ENCODE peak calls at places on chromosome 5, in eight cellular contexts. K is EH, Q is H7, U is ACHN, L is iPS-NIHi11, T is GM19239, I is cardiac fibroblast, B is NCI-H774. P is an unnamed sample.

GRCh38 chr5:61023131-61023530 is 78.1 kb downstream of the NDUFAF2 start:
- DNase-seq in K (peak), Q (no peak), U (no peak), L (no peak), T (no peak), I (peak), B (no peak), P (no peak)

GRCh38 chr5:58754250-58754649 is 171.4 kb downstream of the RAB3C start:
- DNase-seq in K (no peak), Q (no peak), U (no peak), L (no peak), T (no peak), I (no peak), B (no peak), P (no peak)

GRCh38 chr5:158135682-158136176 is 276.8 kb upstream of the CLINT1 start:
- DNase-seq in K (no peak), Q (peak), U (no peak), L (peak), T (no peak), I (no peak), B (no peak), P (no peak)

GRCh38 chr5:127002390-127002789 is 28.0 kb downstream of the MARCHF3 start:
- DNase-seq in K (no peak), Q (no peak), U (peak), L (no peak), T (no peak), I (peak), B (no peak), P (no peak)

GRCh38 chr5:140875085-140876065 is at the start of gene PCDHA12:
- DNase-seq in K (no peak), Q (peak), U (no peak), L (peak), T (no peak), I (no peak), B (no peak), P (no peak)

GRCh38 chr5:81151546-81151945 is 81.6 kb upstream of the CKMT2 start:
- DNase-seq in K (peak), Q (no peak), U (no peak), L (no peak), T (no peak), I (peak), B (no peak), P (no peak)

GRCh38 chr5:136020383-136021015 is 8.3 kb upstream of the TGFBI start:
- DNase-seq in K (peak), Q (no peak), U (peak), L (no peak), T (no peak), I (peak), B (no peak), P (peak)

GRCh38 chr5:177306674-177307543 is 3.3 kb downstream of the PRELID1 start:
- DNase-seq in K (no peak), Q (peak), U (no peak), L (no peak), T (no peak), I (peak), B (no peak), P (no peak)

GRCh38 chr5:142063376-142063775 is 45.2 kb upstream of the NDFIP1 start:
- DNase-seq in K (no peak), Q (no peak), U (no peak), L (no peak), T (no peak), I (no peak), B (no peak), P (no peak)

GRCh38 chr5:95519681-95520080 is 35.1 kb downstream of the SKIC3 start:
- DNase-seq in K (no peak), Q (no peak), U (no peak), L (no peak), T (no peak), I (no peak), B (no peak), P (no peak)

GRCh38 chr5:78280261-78280660 is 14.2 kb downstream of the AP3B1 start:
- DNase-seq in K (no peak), Q (no peak), U (no peak), L (no peak), T (no peak), I (no peak), B (no peak), P (no peak)

GRCh38 chr5:42791151-42791550 is 20.5 kb downstream of the SELENOP start:
- DNase-seq in K (no peak), Q (no peak), U (no peak), L (no peak), T (no peak), I (no peak), B (no peak), P (no peak)

P was measured in activated T-helper 9 cell treated with anti-CD3 and anti-CD28 coated beads, Interleukin-2, amount 50 U/mL, for 16 hours.